ENCODE peak calls at places on chromosomes 1 and 21, in nine cellular contexts. P is fibroblast of lung; T is fibroblast of gingiva; N is esophagus muscularis mucosa; L is stimulated activated CD4-positive, alpha-beta T cell treated with anti-CD3 and anti-CD28 coated beads, TNF-alpha, amount 100 ng/mL, for 24 hours; O is neural crest cell; D is HT1080; M is GM18507; I is left lung. R is an unnamed sample.

GRCh38 chr1:205915354-205915990 is 27.8 kb downstream of the SLC26A9 start:
- DNase-seq in O (no peak), M (no peak), D (no peak), N (no peak), I (no peak), T (no peak), L (no peak), P (no peak), R (no peak)

GRCh38 chr1:211480941-211481545 is 10.9 kb downstream of the RD3 start:
- DNase-seq in N (peak; percentile 72), T (no peak), O (no peak), M (no peak), D (no peak), I (no peak), L (no peak), P (no peak), R (no peak)

GRCh38 chr21:36847189-36847588 is 119.3 kb downstream of the HLCS start:
- DNase-seq in T (peak; percentile 68), N (no peak), I (no peak), P (peak; percentile 79), M (no peak), D (peak; percentile 79), O (no peak), L (no peak), R (no peak)

GRCh38 chr1:22341791-22342605 is 109.7 kb upstream of the ZBTB40 start:
- DNase-seq in D (no peak), P (peak; percentile 88), N (peak; percentile 93), O (no peak), L (no peak), T (no peak), M (no peak), I (peak; percentile 42), R (no peak)

GRCh38 chr1:92485374-92486250 is 1.1 kb downstream of the GFI1 start:
- DNase-seq in T (no peak), M (peak; percentile 51), I (peak; percentile 69), P (no peak), O (peak; percentile 15), D (peak; percentile 63), L (peak; percentile 73), N (no peak), R (no peak)

GRCh38 chr1:30275926-30276736 is 447.3 kb downstream of the MATN1 start:
- DNase-seq in L (no peak), M (no peak), I (no peak), T (no peak), N (no peak), P (no peak), D (no peak), O (no peak), R (no peak)

GRCh38 chr1:232377494-232377770 is 252.5 kb downstream of the SIPA1L2 start:
- DNase-seq in P (peak; percentile 80), T (peak; percentile 80), D (peak; percentile 76), M (no peak), L (no peak), I (no peak), N (no peak), O (no peak), R (no peak)

GRCh38 chr1:24472527-24473251 is 29.9 kb upstream of the RCAN3 start:
- DNase-seq in M (no peak), D (no peak), I (no peak), L (no peak), T (no peak), N (no peak), P (no peak), O (no peak), R (no peak)

GRCh38 chr1:14516974-14517812 is 81.3 kb upstream of the KAZN start:
- DNase-seq in P (peak; percentile 84), O (no peak), M (no peak), I (no peak), T (peak; percentile 96), D (peak; percentile 74), N (no peak), L (no peak), R (no peak)